ENCODE peak calls at places on chromosomes 4 and X, in nine cellular contexts. H is mammary epithelial cell, A is SK-N-SH, Z is neuronal stem cell, Q is OCI-LY7, N is MM.1S, M is GM23248, V is GM12878, R is HCT116. I is an unnamed sample.

GRCh38 chrX:23008431-23009099 is 8.8 kb downstream of the DDX53 start:
- DNase-seq in N (peak), Z (no peak), R (peak), A (peak), V (no peak), H (no peak), M (peak), Q (peak), I (peak)

GRCh38 chrX:47664737-47665136 is 5.8 kb upstream of the UXT start:
- DNase-seq in A (no peak), V (no peak), N (no peak), R (no peak), M (peak), Z (no peak), Q (no peak), H (no peak), I (peak)

GRCh38 chr4:75892508-75892907 is 9.7 kb downstream of the PPEF2 start:
- DNase-seq in A (peak), M (no peak), N (no peak), Z (no peak), H (peak), R (peak), Q (no peak), V (no peak), I (no peak)

GRCh38 chrX:151153086-151153485 is 23.3 kb upstream of the GPR50 start:
- DNase-seq in R (no peak), N (no peak), Z (peak), V (no peak), A (no peak), M (peak), H (peak), Q (no peak), I (peak)

GRCh38 chrX:79259073-79259689 is 108.0 kb downstream of the ITM2A start:
- DNase-seq in V (peak), H (no peak), Q (peak), N (peak), Z (no peak), A (no peak), R (no peak), M (no peak), I (no peak)

GRCh38 chr4:167218022-167218608 is 16.2 kb downstream of the SPOCK3 start:
- DNase-seq in H (no peak), A (no peak), V (no peak), M (no peak), N (no peak), Z (no peak), Q (no peak), R (no peak), I (no peak)

GRCh38 chrX:41877167-41877566 is 46.2 kb downstream of the CASK start:
- DNase-seq in N (no peak), Q (no peak), A (no peak), R (no peak), Z (no peak), M (no peak), H (no peak), V (no peak), I (no peak)

GRCh38 chrX:155094468-155095061 is 23.3 kb downstream of the BRCC3 start:
- DNase-seq in Z (no peak), R (no peak), V (no peak), H (peak), A (peak), N (peak), Q (peak), M (peak), I (peak)

GRCh38 chr4:58453956-58454355 is 1343.8 kb upstream of the IGFBP7 start:
- DNase-seq in M (no peak), N (no peak), R (no peak), Q (no peak), Z (no peak), V (no peak), A (no peak), H (no peak), I (peak)

GRCh38 chrX:5586726-5587125 is 641.9 kb downstream of the NLGN4X start:
- DNase-seq in Q (no peak), R (no peak), A (no peak), V (no peak), H (no peak), M (no peak), N (no peak), Z (no peak), I (no peak)

GRCh38 chr4:93475730-93476129 is 352.8 kb upstream of the ATOH1 start:
- DNase-seq in R (no peak), M (no peak), H (no peak), Z (no peak), A (no peak), V (no peak), Q (no peak), N (no peak), I (no peak)

GRCh38 chrX:74419861-74420193 is 1.5 kb upstream of the SLC16A2 start:
- DNase-seq in R (no peak), H (peak), M (peak), Z (peak), A (no peak), Q (no peak), N (no peak), V (no peak), I (no peak)

GRCh38 chr4:120921456-120922389 is 803 bp downstream of the PRDM5 start:
- DNase-seq in Q (no peak), M (peak), N (peak), H (peak), V (no peak), Z (no peak), R (no peak), A (no peak), I (peak)

GRCh38 chrX:39645059-39645895 is 452.5 kb downstream of the BCOR start:
- DNase-seq in M (peak), R (no peak), H (peak), Z (no peak), A (no peak), V (no peak), N (no peak), Q (no peak), I (peak)

GRCh38 chrX:139831689-139832456 is 101.0 kb downstream of the ATP11C start:
- DNase-seq in Q (no peak), M (peak), R (no peak), H (peak), A (no peak), Z (no peak), N (peak), V (no peak), I (peak)

GRCh38 chr4:135238940-135239339 is 1037.4 kb upstream of the PABPC4L start:
- DNase-seq in N (no peak), Q (no peak), R (no peak), A (peak), M (no peak), H (no peak), Z (no peak), V (no peak), I (no peak)

GRCh38 chr4:153242848-153243324 is 38.6 kb downstream of the TRIM2 start:
- DNase-seq in M (no peak), H (no peak), Z (no peak), Q (no peak), N (no peak), R (no peak), V (no peak), A (no peak), I (no peak)

GRCh38 chr4:171966356-171966755 is 153.2 kb downstream of the GALNTL6 start:
- DNase-seq in Q (no peak), M (no peak), Z (no peak), N (no peak), A (no peak), V (no peak), R (no peak), H (no peak), I (no peak)

GRCh38 chr4:178599521-178599920 is 1157.3 kb upstream of the AGA start:
- DNase-seq in Z (no peak), R (no peak), V (no peak), A (peak), H (no peak), Q (no peak), M (no peak), N (no peak), I (peak)

GRCh38 chr4:6383929-6384328 is 88.5 kb downstream of the PPP2R2C start:
- DNase-seq in M (no peak), H (no peak), Z (no peak), N (no peak), Q (no peak), A (peak), V (no peak), R (no peak), I (no peak)

GRCh38 chr4:169102011-169102410 is 92.0 kb upstream of the CBR4 start:
- DNase-seq in M (peak), A (no peak), N (no peak), Q (no peak), V (no peak), H (no peak), R (no peak), Z (no peak), I (no peak)

GRCh38 chr4:125105561-125105960 is 209.2 kb upstream of the FAT4 start:
- DNase-seq in Z (no peak), R (no peak), N (no peak), V (no peak), H (no peak), Q (no peak), A (no peak), M (peak), I (no peak)

GRCh38 chrX:18455384-18455783 is 30.0 kb downstream of the CDKL5 start:
- DNase-seq in M (no peak), N (no peak), V (no peak), H (no peak), R (no peak), A (no peak), Q (no peak), Z (no peak), I (no peak)

GRCh38 chr4:69888336-69888735 is 28.4 kb upstream of the SULT1E1 start:
- DNase-seq in R (no peak), Q (no peak), Z (no peak), A (no peak), V (no peak), M (no peak), N (peak), H (peak), I (peak)

GRCh38 chr4:90951037-90951436 is 823.8 kb downstream of the CCSER1 start:
- DNase-seq in Z (no peak), Q (no peak), V (no peak), H (peak), A (no peak), N (no peak), R (peak), M (no peak), I (peak)

GRCh38 chr4:181957088-181957487 is 286.1 kb upstream of the TENM3 start:
- DNase-seq in Z (no peak), V (no peak), Q (no peak), H (peak), M (peak), R (no peak), N (no peak), A (no peak), I (peak)

GRCh38 chr4:56857601-56858301 is 36.2 kb upstream of the SPINK2 start:
- DNase-seq in V (no peak), Q (no peak), H (no peak), R (no peak), N (no peak), Z (no peak), A (no peak), M (peak), I (no peak)

GRCh38 chr4:181971973-181972372 is 271.2 kb upstream of the TENM3 start:
- DNase-seq in V (no peak), M (peak), R (no peak), N (no peak), Z (no peak), A (no peak), H (peak), Q (no peak), I (no peak)

GRCh38 chr4:38169524-38169923 is 209.3 kb downstream of the PTTG2 start:
- DNase-seq in Z (no peak), M (peak), R (no peak), Q (no peak), A (no peak), V (no peak), N (no peak), H (peak), I (peak)

GRCh38 chr4:85790582-85790981 is 315.6 kb downstream of the ARHGAP24 start:
- DNase-seq in Z (no peak), A (no peak), H (no peak), M (peak), V (no peak), N (no peak), Q (no peak), R (no peak), I (peak)
- H3K27ac ChIP-seq in Z (no peak), A (no peak), H (no peak), M (peak), V (no peak), N (no peak), Q (no peak), R (no peak), I (no peak)

GRCh38 chr4:185592845-185593488 is 57.7 kb upstream of the PDLIM3 start:
- DNase-seq in Q (peak), H (no peak), R (no peak), N (peak), Z (no peak), A (no peak), V (no peak), M (no peak), I (peak)
- H3K4me2 ChIP-seq in Q (no peak), H (no peak), R (no peak), N (peak), Z (no peak), A (no peak), V (peak), M (no peak), I (no peak)

DNA sequence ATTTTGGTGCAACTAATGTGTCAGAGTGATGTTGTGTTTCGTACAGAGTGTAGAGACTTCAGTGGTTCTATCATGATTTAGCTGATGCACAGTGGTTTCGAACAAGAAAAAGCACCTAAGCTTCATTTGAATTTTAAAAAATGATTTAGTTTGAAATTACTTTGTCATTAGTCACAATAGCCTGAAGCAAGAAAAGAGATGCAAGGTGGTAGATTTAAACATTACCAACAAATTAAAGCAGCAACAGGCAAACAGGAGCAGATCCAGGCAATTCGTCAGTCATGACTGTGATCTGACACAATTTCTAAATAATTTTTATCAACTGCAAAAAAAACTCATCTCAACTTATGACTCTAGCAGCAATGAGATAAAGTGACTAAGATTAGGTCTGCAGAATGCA is 24.6 kb upstream of the COX7B2 start:
- DNase-seq in Z (no peak), Q (no peak), V (no peak), H (peak), R (no peak), N (no peak), A (no peak), M (no peak), I (no peak)
- H3K4me3 ChIP-seq in Z (no peak), Q (no peak), V (no peak), H (no peak), R (no peak), N (no peak), A (no peak), M (no peak), I (no peak)

GRCh38 chr4:4859799-4860380 is 425 bp downstream of the MSX1 start:
- DNase-seq in Q (no peak), H (no peak), M (peak), N (peak), R (no peak), V (no peak), A (peak), Z (no peak), I (peak)
- H3K27ac ChIP-seq in Q (no peak), H (no peak), M (peak), N (no peak), R (peak), V (no peak), A (no peak), Z (no peak), I (no peak)

DNA sequence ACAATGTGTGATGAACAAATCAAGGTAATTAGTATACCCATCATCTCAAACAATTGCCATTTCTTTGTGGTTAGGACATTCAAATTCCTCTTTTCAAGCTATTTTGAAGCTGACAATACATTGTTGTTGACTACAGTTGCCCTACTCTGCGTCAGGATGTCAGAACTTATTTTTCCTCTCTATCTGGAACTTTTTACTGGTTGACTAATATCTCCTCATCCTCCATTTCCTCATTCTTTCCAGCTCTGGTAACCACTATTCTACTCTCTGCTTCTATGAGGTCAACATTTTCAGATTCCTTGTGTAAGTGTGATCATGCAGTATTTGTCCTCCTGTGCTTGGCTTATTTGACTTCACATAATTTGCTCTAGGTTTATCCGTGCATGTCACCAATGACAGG is 240.5 kb upstream of the HS3ST1 start:
- DNase-seq in Q (no peak), N (no peak), A (no peak), M (no peak), H (peak), Z (no peak), R (no peak), V (no peak), I (peak)
- H3K4me2 ChIP-seq in Q (no peak), N (no peak), A (no peak), M (no peak), H (no peak), Z (no peak), R (peak), V (no peak), I (no peak)

DNA sequence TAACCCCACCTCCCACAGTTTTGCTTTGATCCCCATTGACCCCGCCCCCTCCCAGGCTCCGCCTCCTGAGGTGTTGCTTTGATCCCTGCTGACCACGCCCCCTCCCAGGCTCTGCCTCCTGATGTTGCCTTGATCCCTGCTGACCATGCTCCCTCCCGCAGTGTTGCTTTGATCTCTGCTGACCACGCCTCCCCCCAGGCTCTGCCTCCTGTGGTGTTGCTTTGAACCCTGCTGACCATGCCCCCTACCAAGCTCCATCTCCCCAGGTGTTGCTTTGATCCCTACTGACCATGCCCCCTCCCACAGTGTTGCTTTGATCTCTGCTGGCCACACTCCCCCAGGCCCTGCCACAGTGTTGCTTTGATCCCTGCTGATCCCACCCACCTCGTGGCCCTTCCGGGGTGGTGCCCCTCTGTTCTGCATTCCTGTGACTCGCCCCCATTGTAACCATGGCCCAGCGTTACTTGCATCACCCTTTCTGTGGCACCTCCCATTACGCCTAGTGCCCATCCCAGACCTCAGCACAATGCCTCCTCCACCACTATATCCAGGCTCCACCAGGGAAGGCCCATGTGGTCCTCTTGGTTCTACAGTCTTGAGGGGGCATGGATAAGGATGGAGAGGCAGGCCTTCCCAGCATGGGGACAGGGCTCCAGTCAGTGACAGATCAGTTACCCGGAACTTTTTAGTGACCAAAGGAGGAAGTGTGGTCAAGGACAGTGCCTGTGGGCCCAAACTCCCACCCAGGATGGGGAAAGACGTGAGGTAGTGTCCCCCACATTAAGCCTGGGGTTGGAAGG is 70.8 kb downstream of the ADRA2C start:
- DNase-seq in Z (peak), M (peak), H (no peak), V (no peak), A (no peak), Q (peak), R (peak), N (peak), I (no peak)
- H3K4me3 ChIP-seq in Z (peak), M (no peak), H (no peak), V (no peak), A (no peak), Q (no peak), R (no peak), N (no peak), I (no peak)

GRCh38 chr4:11548529-11549176 is 120.0 kb upstream of the HS3ST1 start:
- DNase-seq in Q (no peak), A (no peak), N (peak), H (peak), R (peak), Z (no peak), M (no peak), V (no peak), I (peak)
- H3K27ac ChIP-seq in Q (no peak), A (no peak), N (no peak), H (peak), R (peak), Z (no peak), M (no peak), V (no peak), I (no peak)

DNA sequence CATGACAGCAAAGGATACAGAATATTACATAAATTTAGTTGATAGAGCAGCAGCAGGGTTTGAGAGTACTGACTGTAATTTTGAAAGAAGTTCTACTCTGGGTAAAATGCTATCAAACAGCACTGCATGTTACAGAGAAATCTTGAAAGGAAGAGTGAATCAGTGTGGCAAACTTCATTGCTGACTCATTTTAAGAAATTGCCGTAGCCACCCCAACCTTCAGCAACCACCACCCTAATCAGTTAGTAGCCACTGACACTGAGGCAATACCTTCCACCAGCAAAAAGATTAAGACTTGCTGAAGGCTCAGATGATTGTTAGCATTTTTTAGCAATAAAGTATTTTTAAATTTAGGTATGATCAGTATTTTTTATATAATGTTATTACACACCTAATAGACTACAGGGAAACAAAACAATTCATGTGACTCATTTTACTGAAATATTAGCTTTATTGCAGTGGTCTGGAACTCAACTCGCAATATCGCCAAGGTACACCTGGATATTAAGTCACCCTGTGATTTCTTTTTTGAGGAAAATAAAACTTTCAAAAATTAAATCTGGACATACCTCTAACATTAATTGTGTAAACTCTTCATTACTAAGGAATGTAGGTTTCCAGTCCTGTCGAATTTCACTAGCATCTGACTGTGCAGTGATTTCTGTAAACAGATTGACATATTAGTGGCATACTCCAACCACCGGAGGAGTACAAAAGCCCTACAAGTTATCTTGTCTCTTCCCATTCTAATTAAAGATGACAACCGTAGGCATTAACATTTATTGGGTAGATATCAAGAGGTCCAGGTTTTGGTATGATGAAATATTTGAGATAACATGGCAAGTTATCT is 71.1 kb downstream of the CLOCK start:
- DNase-seq in Q (no peak), H (peak), N (no peak), Z (no peak), R (no peak), M (peak), A (no peak), V (peak), I (peak)
- H3K4me2 ChIP-seq in Q (no peak), H (no peak), N (no peak), Z (no peak), R (no peak), M (peak), A (no peak), V (no peak), I (no peak)

I was measured in mesenchymal stem cell.